ENCODE peak calls at places on chromosomes 6 and 20, in ten cellular contexts. D is mucosa of descending colon; L is CD4-positive, CD25-positive, alpha-beta regulatory T cell; G is neuronal stem cell; N is uterus; B is stomach; A is skeletal muscle cell; F is gastrocnemius medialis; R is esophagus muscularis mucosa; K is RWPE2. W is an unnamed sample.

GRCh38 chr6:3829285-3829684 is 19.9 kb upstream of the FAM50B start:
- DNase-seq in R (no peak), F (no peak), N (no peak), A (no peak), G (no peak), B (no peak), K (no peak), L (no peak), D (no peak), W (no peak)

GRCh38 chr6:122530440-122531046 is 58.9 kb upstream of the SERINC1 start:
- DNase-seq in D (no peak), G (peak; percentile 58), N (peak; percentile 42), K (no peak), R (no peak), B (peak; percentile 53), A (peak; percentile 18), F (no peak), L (peak; percentile 34), W (peak; percentile 62)

GRCh38 chr20:53834044-53834442 is 236.4 kb downstream of the BCAS1 start:
- DNase-seq in A (no peak), L (no peak), F (no peak), K (no peak), R (no peak), G (no peak), D (no peak), N (no peak), B (no peak), W (no peak)

GRCh38 chr6:25369450-25370086 is 90.4 kb downstream of the CARMIL1 start:
- DNase-seq in G (no peak), K (no peak), D (no peak), N (no peak), R (peak; percentile 80), A (no peak), F (no peak), B (peak; percentile 39), L (no peak), W (peak; percentile 4)

GRCh38 chr6:119351005-119351394 is 1.4 kb upstream of the MAN1A1 start:
- DNase-seq in K (no peak), A (no peak), B (no peak), G (no peak), N (no peak), R (no peak), L (no peak), F (no peak), D (no peak), W (peak; percentile 43)

GRCh38 chr6:100301731-100302130 is 163.0 kb downstream of the SIM1 start:
- DNase-seq in D (no peak), R (no peak), A (no peak), L (no peak), G (no peak), B (no peak), N (no peak), F (no peak), K (no peak), W (no peak)

GRCh38 chr20:37879843-37880242 is 23.1 kb upstream of the VSTM2L start:
- DNase-seq in F (no peak), D (no peak), R (no peak), K (no peak), L (no peak), B (no peak), N (no peak), A (no peak), G (no peak), W (no peak)

GRCh38 chr20:10832146-10832545 is 158.3 kb upstream of the JAG1 start:
- DNase-seq in N (no peak), A (no peak), L (no peak), R (no peak), D (no peak), F (no peak), G (no peak), K (no peak), B (no peak), W (no peak)

GRCh38 chr6:41027799-41028617 is 11.0 kb downstream of the UNC5CL start:
- DNase-seq in F (peak; percentile 67), R (peak; percentile 94), K (no peak), A (peak; percentile 4), N (peak; percentile 70), L (peak; percentile 63), D (peak; percentile 94), G (peak; percentile 82), B (peak; percentile 92), W (peak; percentile 15)

GRCh38 chr20:31602779-31603441 is 2.2 kb upstream of the ID1 start:
- DNase-seq in B (peak; percentile 49), D (no peak), F (no peak), L (peak; percentile 28), A (peak; percentile 69), R (no peak), N (no peak), K (peak; percentile 84), G (no peak), W (peak; percentile 90)

GRCh38 chr6:138523347-138524210 is 24.3 kb upstream of the NHSL1 start:
- DNase-seq in B (no peak), G (no peak), D (no peak), L (no peak), K (no peak), F (no peak), N (no peak), A (no peak), R (no peak), W (no peak)

GRCh38 chr20:22744341-22745193 is 160.2 kb upstream of the FOXA2 start:
- DNase-seq in R (no peak), N (no peak), L (no peak), A (no peak), D (no peak), F (no peak), K (no peak), G (no peak), B (no peak), W (no peak)

GRCh38 chr6:69338431-69339162 is 458.2 kb downstream of the LMBRD1 start:
- DNase-seq in F (no peak), A (no peak), D (no peak), B (no peak), G (no peak), N (no peak), R (no peak), K (no peak), L (no peak), W (no peak)

GRCh38 chr6:156953478-156954146 is 176.4 kb downstream of the ARID1B start:
- DNase-seq in N (peak; percentile 57), K (no peak), A (peak; percentile 96), F (peak; percentile 62), B (no peak), L (peak; percentile 35), G (peak; percentile 49), R (no peak), D (no peak), W (peak; percentile 96)

DNA sequence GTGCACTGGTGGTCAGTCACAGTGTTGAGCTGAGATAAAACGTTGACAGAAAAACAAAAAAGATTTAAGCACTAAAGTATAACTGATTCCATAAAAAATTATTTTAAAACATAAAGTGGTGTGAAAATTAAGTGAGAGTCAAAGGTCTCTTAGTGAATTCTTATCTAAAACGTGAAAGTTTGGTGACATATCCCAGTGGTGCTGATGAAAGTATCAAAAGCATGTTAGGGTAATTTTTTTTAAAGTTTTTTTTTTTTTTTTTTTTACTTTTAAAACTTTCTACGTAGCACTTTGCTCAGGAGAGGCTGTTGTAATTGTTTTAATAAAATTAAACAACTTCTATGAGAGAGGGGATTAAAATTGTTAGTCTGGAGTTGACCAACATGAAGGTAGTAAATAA is 65.6 kb upstream of the TMEM30A start:
- DNase-seq in K (no peak), D (no peak), N (no peak), A (no peak), R (no peak), F (no peak), G (no peak), L (no peak), B (no peak), W (no peak)
- H3K4me3 ChIP-seq in K (no peak overlapping the region), D (no peak overlapping the region), N (no peak overlapping the region), A (no peak overlapping the region), R (peak overlapping the region; percentile 48), F (peak overlapping the region; percentile 26), G (no peak overlapping the region), L (no peak overlapping the region), B (no peak overlapping the region), W (no peak overlapping the region)

GRCh38 chr6:111530218-111530617 is 47.2 kb upstream of the REV3L start:
- DNase-seq in B (no peak), G (no peak), F (no peak), N (no peak), R (no peak), K (no peak), A (no peak), L (no peak), D (no peak), W (no peak)
- H3K4me3 ChIP-seq in B (no peak overlapping the region), G (no peak overlapping the region), F (no peak overlapping the region), N (no peak overlapping the region), R (no peak overlapping the region), K (no peak overlapping the region), A (no peak overlapping the region), L (no peak overlapping the region), D (no peak overlapping the region), W (no peak overlapping the region)

GRCh38 chr6:89393659-89394058 is 18.4 kb downstream of the RRAGD start:
- DNase-seq in F (no peak), B (no peak), N (no peak), G (no peak), R (no peak), L (no peak), D (no peak), A (no peak), K (no peak), W (no peak)

GRCh38 chr6:89387516-89388222 is 24.4 kb downstream of the RRAGD start:
- DNase-seq in D (no peak), F (no peak), K (no peak), L (no peak), A (no peak), G (no peak), R (no peak), N (no peak), B (no peak), W (no peak)

GRCh38 chr6:89386917-89387491 is 25.1 kb downstream of the RRAGD start:
- DNase-seq in B (no peak), K (no peak), L (no peak), R (no peak), G (no peak), D (no peak), A (no peak), F (no peak), N (no peak), W (no peak)

GRCh38 chr6:89388846-89389245 is 23.2 kb downstream of the RRAGD start:
- DNase-seq in K (no peak), N (no peak), G (no peak), F (no peak), B (no peak), R (no peak), D (no peak), L (no peak), A (no peak), W (no peak)

GRCh38 chr6:89392823-89393222 is 19.2 kb downstream of the RRAGD start:
- DNase-seq in A (no peak), G (no peak), B (no peak), D (no peak), N (no peak), L (no peak), R (peak; percentile 7), K (no peak), F (no peak), W (no peak)
- H3K4me3 ChIP-seq in A (no peak overlapping the region), G (no peak overlapping the region), B (no peak overlapping the region), D (no peak overlapping the region), N (no peak overlapping the region), L (no peak overlapping the region), R (no peak overlapping the region), K (no peak overlapping the region), F (no peak overlapping the region), W (no peak overlapping the region)

GRCh38 chr6:45116714-45117410 is 211.3 kb upstream of the RUNX2 start:
- DNase-seq in R (no peak), B (no peak), K (no peak), G (no peak), N (no peak), D (no peak), A (peak; percentile 62), L (no peak), F (no peak), W (peak; percentile 56)
- H3K4me3 ChIP-seq in R (no peak overlapping the region), B (no peak overlapping the region), K (no peak overlapping the region), G (no peak overlapping the region), N (no peak overlapping the region), D (no peak overlapping the region), A (no peak overlapping the region), L (no peak overlapping the region), F (no peak overlapping the region), W (no peak overlapping the region)

W was measured in astrocyte of the cerebellum.